ENCODE peak calls at places on chromosomes 11 and 22, in four cellular contexts. U is activated T-helper 1 cell treated with anti-CD3 and anti-CD28 coated beads, Interleukin-12 subunit alpha, Interleukin-12 subunit beta, Interleukin-2, Interleukin-4 antibody, amounts not matched to agents 30 ng/mL and 10 ng/mL and 1 ng/mL, durations not matched to agents 14 hours and 24 hours and 36 hours; D is activated CD4-positive, alpha-beta T cell treated with anti-CD3 and anti-CD28 coated beads for 4 hours; V is RKO. K is an unnamed sample.

GRCh38 chr11:23540101-23540561 is 679.9 kb upstream of the CCDC179 start:
- DNase-seq in V (peak), D (no peak), U (no peak), K (no peak)

GRCh38 chr11:135075740-135076139 is 663.7 kb upstream of the B3GAT1 start:
- DNase-seq in V (peak), U (peak), D (peak), K (peak)

GRCh38 chr11:35617687-35618496 is at the start of gene FJX1:
- DNase-seq in U (no peak), D (peak), V (peak), K (peak)

GRCh38 chr11:125381499-125381898 is 114.6 kb downstream of the FEZ1 start:
- DNase-seq in V (no peak), U (no peak), D (no peak), K (no peak)

GRCh38 chr11:93116641-93117577 is 80.9 kb downstream of the SLC36A4 start:
- DNase-seq in V (no peak), D (no peak), U (no peak), K (no peak)

GRCh38 chr11:17014321-17014773 is at the start of gene PLEKHA7:
- DNase-seq in U (no peak), V (no peak), D (peak), K (no peak)

GRCh38 chr11:121802542-121802941 is 313.5 kb downstream of the BLID start:
- DNase-seq in D (no peak), U (no peak), V (no peak), K (no peak)

GRCh38 chr22:25754527-25755202 is 12.7 kb downstream of the MYO18B start:
- DNase-seq in D (no peak), U (no peak), V (no peak), K (peak)

GRCh38 chr11:120512727-120513435 is 1.3 kb downstream of the GRIK4 start:
- DNase-seq in U (no peak), D (no peak), V (no peak), K (no peak)

GRCh38 chr11:118117790-118118601 is 31.2 kb upstream of the SMIM35 start:
- DNase-seq in U (no peak), V (no peak), D (no peak), K (no peak)

GRCh38 chr11:46073632-46074031 is 47.6 kb downstream of the PHF21A start:
- DNase-seq in D (no peak), U (no peak), V (no peak), K (no peak)

GRCh38 chr22:36731916-36732315 is 28.4 kb upstream of the CACNG2 start:
- DNase-seq in U (no peak), D (no peak), V (no peak), K (no peak)

GRCh38 chr11:126823271-126823670 is 177.3 kb downstream of the KIRREL3 start:
- DNase-seq in U (no peak), V (no peak), D (no peak), K (no peak)

GRCh38 chr11:69120096-69120875 is 35.4 kb upstream of the SMIM38 start:
- DNase-seq in V (no peak), D (no peak), U (no peak), K (no peak)

GRCh38 chr22:31210830-31211503 is 1.1 kb upstream of the LIMK2 start:
- DNase-seq in U (no peak), V (no peak), D (peak), K (no peak)

GRCh38 chr11:35412285-35412684 is 7.1 kb downstream of the SLC1A2 start:
- DNase-seq in D (no peak), U (no peak), V (peak), K (no peak)

GRCh38 chr11:69525516-69526452 is 44.3 kb downstream of the LINC01488 start:
- DNase-seq in D (no peak), U (no peak), V (no peak), K (no peak)

GRCh38 chr11:78428273-78428651 is 10.6 kb upstream of the GAB2 start:
- DNase-seq in D (no peak), U (no peak), V (no peak), K (no peak)

GRCh38 chr11:104033134-104033533 is 3.3 kb upstream of the DDI1 start:
- DNase-seq in D (no peak), U (no peak), V (no peak), K (peak)

GRCh38 chr11:77886401-77886800 is 65.5 kb downstream of the AAMDC start:
- DNase-seq in U (no peak), V (no peak), D (no peak), K (no peak)

GRCh38 chr11:46889689-46890475 is 28.5 kb downstream of the LRP4 start:
- DNase-seq in U (peak), V (peak), D (peak), K (peak)

GRCh38 chr11:130826572-130826971 is 89.7 kb downstream of the SNX19 start:
- DNase-seq in D (no peak), U (no peak), V (no peak), K (peak)

GRCh38 chr22:22424210-22424800 is 84.2 kb downstream of the ZNF280B start:
- DNase-seq in D (no peak), V (no peak), U (no peak), K (no peak)

GRCh38 chr22:37661160-37661924 is 2.8 kb downstream of the PDXP start:
- DNase-seq in V (no peak), U (no peak), D (no peak), K (no peak)

GRCh38 chr11:113655771-113656170 is 50.3 kb downstream of the TMPRSS5 start:
- DNase-seq in D (no peak), V (no peak), U (no peak), K (no peak)

GRCh38 chr11:65699306-65699705 is 12.7 kb upstream of the KAT5 start:
- DNase-seq in V (no peak), D (no peak), U (no peak), K (peak)

GRCh38 chr11:85742873-85743275 is 56.9 kb upstream of the CCDC89 start:
- DNase-seq in U (no peak), D (no peak), V (no peak), K (no peak)

GRCh38 chr22:39444247-39444800 is 12.5 kb upstream of the MGAT3 start:
- DNase-seq in U (no peak), D (no peak), V (no peak), K (no peak)

GRCh38 chr11:30128269-30128932 is 102.4 kb upstream of the FSHB start:
- DNase-seq in V (peak), D (no peak), U (no peak), K (no peak)

GRCh38 chr11:79076526-79077115 is 364.2 kb downstream of the TENM4 start:
- DNase-seq in U (no peak), D (no peak), V (peak), K (no peak)

GRCh38 chr11:19806251-19806650 is 93.6 kb downstream of the NAV2 start:
- DNase-seq in V (no peak), U (no peak), D (no peak), K (no peak)

GRCh38 chr22:48874956-48875355 is 952.7 kb downstream of the BRD1 start:
- DNase-seq in U (no peak), V (no peak), D (no peak), K (no peak)